ENCODE peak calls at places on chromosomes 5 and 9, in six cellular contexts. D is fibroblast of mammary gland, T is GM10248, R is stomach, I is psoas muscle, A is GM12878. U is an unnamed sample.

GRCh38 chr9:85960688-85961093 is 19.7 kb downstream of the NAA35 start:
- DNase-seq in T (no peak), D (peak), A (no peak), R (no peak), I (no peak), U (no peak)

GRCh38 chr9:135156525-135157510 is 69.3 kb downstream of the OLFM1 start:
- DNase-seq in D (peak), T (peak), R (peak), A (no peak), I (peak), U (peak)

GRCh38 chr9:115262477-115262876 is 144.5 kb upstream of the TNC start:
- DNase-seq in T (no peak), R (peak), D (peak), A (no peak), I (peak), U (no peak)

GRCh38 chr9:104772707-104773106 is 8.8 kb downstream of the NIPSNAP3B start:
- DNase-seq in A (no peak), I (no peak), T (no peak), R (no peak), D (peak), U (no peak)

GRCh38 chr5:22754155-22754554 is 99.0 kb downstream of the CDH12 start:
- DNase-seq in I (no peak), A (no peak), T (no peak), D (no peak), R (no peak), U (no peak)

GRCh38 chr5:96809898-96810297 is 2.2 kb upstream of the ERAP1 start:
- DNase-seq in A (no peak), D (no peak), T (no peak), I (no peak), R (no peak), U (no peak)

GRCh38 chr5:125700380-125700856 is 722.8 kb upstream of the GRAMD2B start:
- DNase-seq in A (no peak), T (no peak), I (no peak), R (no peak), D (peak), U (no peak)

GRCh38 chr9:33731625-33732024 is 63.7 kb upstream of the PRSS3 start:
- DNase-seq in R (no peak), A (no peak), I (no peak), T (no peak), D (no peak), U (no peak)

GRCh38 chr9:86854898-86855523 is 92.3 kb downstream of the GAS1 start:
- DNase-seq in D (peak), R (no peak), A (no peak), I (no peak), T (no peak), U (peak)

GRCh38 chr5:149847611-149848010 is 97.0 kb downstream of the PDE6A start:
- DNase-seq in A (no peak), I (no peak), T (no peak), D (no peak), R (no peak), U (no peak)

GRCh38 chr5:125894383-125894782 is 528.8 kb upstream of the GRAMD2B start:
- DNase-seq in T (no peak), A (no peak), D (no peak), I (no peak), R (peak), U (no peak)

GRCh38 chr5:4698596-4698995 is 441.5 kb upstream of the ADAMTS16 start:
- DNase-seq in D (no peak), A (no peak), I (no peak), T (no peak), R (no peak), U (no peak)

GRCh38 chr9:99466787-99467186 is 244.7 kb downstream of the SEC61B start:
- DNase-seq in I (no peak), R (no peak), D (no peak), A (no peak), T (no peak), U (no peak)

GRCh38 chr9:99463144-99463543 is 241.1 kb downstream of the SEC61B start:
- DNase-seq in R (no peak), T (no peak), A (no peak), D (no peak), I (no peak), U (no peak)

GRCh38 chr9:99466104-99466503 is 244.0 kb downstream of the SEC61B start:
- DNase-seq in A (no peak), T (no peak), I (no peak), R (no peak), D (no peak), U (no peak)

GRCh38 chr9:99464568-99464967 is 242.5 kb downstream of the SEC61B start:
- DNase-seq in D (no peak), R (no peak), T (no peak), A (no peak), I (no peak), U (no peak)

DNA sequence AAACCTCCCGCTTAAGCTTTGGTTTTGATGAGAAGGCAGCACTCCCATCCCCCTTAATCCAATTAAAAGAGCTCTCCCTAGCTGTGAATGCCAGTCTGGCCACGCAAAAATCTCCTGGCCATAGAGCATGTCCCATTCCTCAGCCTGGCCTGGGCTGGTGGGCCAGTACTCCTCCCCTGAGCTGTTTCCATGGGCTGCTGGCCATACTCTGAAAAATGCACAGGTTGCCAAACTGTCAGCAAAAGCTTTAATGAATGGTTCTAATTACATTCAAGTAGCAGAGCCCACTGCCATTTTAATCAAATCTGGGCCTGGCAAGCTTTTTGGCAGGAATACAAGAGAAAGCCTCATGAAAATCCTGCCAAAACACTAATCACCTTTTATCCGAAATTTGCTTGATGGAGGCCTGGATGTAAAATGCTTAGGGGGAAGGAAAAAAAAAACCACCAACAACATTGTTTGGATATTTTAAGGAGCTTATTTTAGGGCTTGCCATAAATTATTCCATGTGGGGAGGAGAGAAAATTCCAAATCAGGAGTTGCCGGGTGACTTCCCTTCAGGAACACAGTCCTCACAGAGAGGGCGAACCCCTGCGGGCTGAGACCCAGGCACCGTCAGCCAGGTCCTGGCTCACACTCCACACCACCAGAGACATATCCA is 243.3 kb downstream of the SEC61B start:
- DNase-seq in R (no peak), D (no peak), A (no peak), I (no peak), T (no peak), U (no peak)
- TF ChIP-seq CTCF in R (no peak), D (no peak), A (no peak), I (no peak), T (no peak), U (no peak)

GRCh38 chr5:7012057-7012456 is 298.8 kb downstream of the TENT4A start:
- DNase-seq in T (no peak), A (no peak), R (no peak), D (no peak), I (no peak), U (no peak)

GRCh38 chr5:7017004-7017770 is 304.0 kb downstream of the TENT4A start:
- DNase-seq in R (no peak), I (no peak), T (no peak), A (no peak), D (no peak), U (no peak)

GRCh38 chr5:7018601-7019000 is 305.4 kb downstream of the TENT4A start:
- DNase-seq in R (no peak), I (no peak), D (no peak), A (no peak), T (no peak), U (no peak)

GRCh38 chr5:7018144-7018543 is 304.9 kb downstream of the TENT4A start:
- DNase-seq in R (no peak), A (no peak), T (no peak), D (no peak), I (no peak), U (no peak)

GRCh38 chr5:7015586-7016256 is 302.5 kb downstream of the TENT4A start:
- DNase-seq in R (no peak), I (no peak), A (no peak), T (no peak), D (no peak), U (peak)
- TF ChIP-seq CTCF in R (no peak), I (no peak), A (no peak), T (no peak), D (no peak), U (no peak)

GRCh38 chr5:57887851-57888621 is 405.4 kb upstream of the ACTBL2 start:
- DNase-seq in A (no peak), I (no peak), T (peak), R (peak), D (peak), U (peak)
- TF ChIP-seq CTCF in A (peak), I (peak), T (peak), R (peak), D (peak), U (no peak)

GRCh38 chr5:177312649-177313181 is 1.0 kb upstream of the MXD3 start:
- DNase-seq in D (peak), R (no peak), T (peak), A (no peak), I (peak), U (no peak)
- TF ChIP-seq CTCF in D (no peak), R (no peak), T (peak), A (peak), I (no peak), U (no peak)

GRCh38 chr9:109471475-109471874 is 26.6 kb downstream of the PTPN3 start:
- DNase-seq in R (no peak), T (no peak), I (no peak), A (no peak), D (no peak), U (no peak)
- TF ChIP-seq CTCF in R (no peak), T (no peak), I (no peak), A (no peak), D (no peak), U (no peak)

GRCh38 chr5:65913519-65913918 is 12.9 kb upstream of the ERBIN start:
- DNase-seq in I (no peak), T (no peak), D (peak), A (no peak), R (no peak), U (no peak)
- TF ChIP-seq CTCF in I (no peak), T (no peak), D (no peak), A (no peak), R (no peak), U (no peak)

GRCh38 chr9:87883990-87884389 is 1.3 kb downstream of the SPATA31E1 start:
- DNase-seq in I (peak), A (no peak), D (no peak), R (no peak), T (no peak), U (peak)
- TF ChIP-seq CTCF in I (no peak), A (peak), D (peak), R (no peak), T (no peak), U (no peak)

DNA sequence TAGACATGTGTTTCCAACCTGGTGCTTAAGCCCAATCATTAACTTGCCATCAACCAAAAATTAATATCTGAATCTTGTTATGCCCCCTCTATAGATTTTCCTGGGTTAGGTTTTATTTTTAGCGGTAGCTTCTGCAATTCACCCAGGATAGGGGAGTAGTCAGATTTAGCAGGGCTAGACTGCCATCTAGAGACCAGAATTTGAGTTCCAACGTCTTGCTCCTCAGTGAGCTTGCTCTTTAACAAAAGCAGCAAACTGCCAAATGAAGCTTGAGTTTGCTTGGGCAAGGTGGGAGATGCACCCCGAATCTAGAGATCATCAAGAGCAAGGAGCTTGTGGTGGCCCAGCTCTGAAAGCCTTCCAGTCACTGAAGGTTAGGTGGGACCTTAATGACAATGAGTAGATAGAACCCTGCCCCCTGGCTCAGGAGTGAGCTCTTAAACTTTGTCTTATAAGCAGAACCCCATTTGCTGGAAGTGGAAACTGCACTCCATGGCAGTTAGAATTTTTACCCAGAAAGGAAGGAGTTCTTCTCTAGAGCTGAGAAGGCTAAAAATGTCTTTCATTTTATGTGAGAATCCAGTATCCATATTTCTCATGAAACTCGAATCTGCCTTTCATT is 456.1 kb downstream of the RASEF start:
- DNase-seq in I (no peak), R (peak), A (peak), D (peak), T (peak), U (peak)
- TF ChIP-seq CTCF in I (peak), R (peak), A (peak), D (peak), T (peak), U (peak)